ENCODE peak calls at places on chromosomes 7 and 10, in four cellular contexts. J is HL-60, Y is HCT116, X is SK-N-MC. Q is an unnamed sample.

GRCh38 chr10:68403701-68404100 is 3.4 kb downstream of the RUFY2 start:
- DNase-seq in Y (no peak), X (no peak), J (no peak), Q (no peak)

GRCh38 chr7:5382281-5383041 is 41.2 kb downstream of the TNRC18 start:
- DNase-seq in J (no peak), X (peak), Y (no peak), Q (no peak)

GRCh38 chr7:125085084-125085483 is 155.5 kb upstream of the POT1 start:
- DNase-seq in Y (no peak), J (no peak), X (no peak), Q (no peak)

GRCh38 chr10:87799860-87800259 is 18.2 kb downstream of the ATAD1 start:
- DNase-seq in Y (no peak), J (no peak), X (no peak), Q (no peak)

GRCh38 chr7:100465702-100466311 is 1.7 kb upstream of the SPACDR start:
- DNase-seq in J (no peak), Y (no peak), X (no peak), Q (no peak)

GRCh38 chr7:130144632-130145171 is 60.5 kb downstream of the TMEM209 start:
- DNase-seq in X (no peak), Y (peak), J (no peak), Q (no peak)

GRCh38 chr7:108094933-108095710 is 35.0 kb downstream of the LAMB4 start:
- DNase-seq in X (no peak), Y (no peak), J (no peak), Q (no peak)

GRCh38 chr7:25893436-25893835 is 258.6 kb upstream of the NFE2L3 start:
- DNase-seq in Y (no peak), X (no peak), J (no peak), Q (no peak)

GRCh38 chr7:2143981-2144595 is 88.7 kb downstream of the MAD1L1 start:
- DNase-seq in X (no peak), J (no peak), Y (no peak), Q (no peak)

GRCh38 chr7:101874028-101874427 is 56.6 kb downstream of the CUX1 start:
- DNase-seq in X (no peak), J (no peak), Y (no peak), Q (no peak)

GRCh38 chr10:117530791-117531190 is 11.8 kb upstream of the EMX2 start:
- DNase-seq in X (no peak), J (no peak), Y (no peak), Q (no peak)

GRCh38 chr7:108809356-108809755 is 239.7 kb downstream of the DNAJB9 start:
- DNase-seq in J (no peak), Y (no peak), X (no peak), Q (no peak)

GRCh38 chr7:112908106-112908505 is 117.9 kb upstream of the TMEM168 start:
- DNase-seq in Y (no peak), X (no peak), J (no peak), Q (no peak)

GRCh38 chr7:36441344-36442022 is 51.8 kb downstream of the ANLN start:
- DNase-seq in Y (no peak), X (no peak), J (no peak), Q (no peak)

GRCh38 chr10:124491105-124491504 is 29.5 kb downstream of the LHPP start:
- DNase-seq in X (no peak), J (no peak), Y (no peak), Q (no peak)

GRCh38 chr7:77427996-77428603 is 12.0 kb upstream of the GSAP start:
- DNase-seq in J (no peak), X (no peak), Y (no peak), Q (no peak)

GRCh38 chr10:112389147-112389822 is 15.4 kb downstream of the ACSL5 start:
- DNase-seq in Y (peak), X (no peak), J (no peak), Q (no peak)

GRCh38 chr7:114293289-114294012 is 121.2 kb upstream of the FOXP2 start:
- DNase-seq in X (peak), Y (no peak), J (peak), Q (no peak)

GRCh38 chr10:120336910-120337540 is 120.0 kb upstream of the PLPP4 start:
- DNase-seq in X (no peak), J (peak), Y (peak), Q (peak)

GRCh38 chr10:114681542-114681941 is 23.5 kb upstream of the ABLIM1 start:
- DNase-seq in X (no peak), J (no peak), Y (peak), Q (no peak)

GRCh38 chr10:97572214-97572989 is at the start of gene ANKRD2:
- DNase-seq in Y (peak), X (no peak), J (peak), Q (peak)

GRCh38 chr7:29859491-29860180 is 53.3 kb downstream of the WIPF3 start:
- DNase-seq in J (no peak), X (no peak), Y (no peak), Q (no peak)

GRCh38 chr7:21828846-21829245 is 116.9 kb downstream of the CDCA7L start:
- DNase-seq in X (no peak), J (no peak), Y (no peak), Q (no peak)

GRCh38 chr7:30974605-30975256 is 11.0 kb downstream of the GHRHR start:
- DNase-seq in J (peak), X (no peak), Y (peak), Q (peak)

GRCh38 chr10:56279270-56279669 is 81.8 kb downstream of the ZWINT start:
- DNase-seq in X (no peak), J (no peak), Y (no peak), Q (no peak)

GRCh38 chr7:159141159-159141558 is 3.5 kb downstream of the VIPR2 start:
- DNase-seq in X (no peak), Y (no peak), J (no peak), Q (no peak)

GRCh38 chr10:78740976-78741375 is 327.8 kb upstream of the ZMIZ1 start:
- DNase-seq in Y (no peak), X (no peak), J (no peak), Q (no peak)

GRCh38 chr10:78741541-78741940 is 327.2 kb upstream of the ZMIZ1 start:
- DNase-seq in X (no peak), Y (no peak), J (no peak), Q (no peak)

GRCh38 chr10:78742406-78742729 is 326.4 kb upstream of the ZMIZ1 start:
- DNase-seq in Y (no peak), J (no peak), X (no peak), Q (no peak)

GRCh38 chr10:78744521-78745090 is 324.2 kb upstream of the ZMIZ1 start:
- DNase-seq in J (no peak), X (no peak), Y (no peak), Q (no peak)

GRCh38 chr10:78742730-78743615 is 325.8 kb upstream of the ZMIZ1 start:
- DNase-seq in Y (no peak), X (no peak), J (peak), Q (no peak)
- TF ChIP-seq POLR2AphosphoS5 in Y (no peak), X (no peak), J (peak), Q (no peak)

DNA sequence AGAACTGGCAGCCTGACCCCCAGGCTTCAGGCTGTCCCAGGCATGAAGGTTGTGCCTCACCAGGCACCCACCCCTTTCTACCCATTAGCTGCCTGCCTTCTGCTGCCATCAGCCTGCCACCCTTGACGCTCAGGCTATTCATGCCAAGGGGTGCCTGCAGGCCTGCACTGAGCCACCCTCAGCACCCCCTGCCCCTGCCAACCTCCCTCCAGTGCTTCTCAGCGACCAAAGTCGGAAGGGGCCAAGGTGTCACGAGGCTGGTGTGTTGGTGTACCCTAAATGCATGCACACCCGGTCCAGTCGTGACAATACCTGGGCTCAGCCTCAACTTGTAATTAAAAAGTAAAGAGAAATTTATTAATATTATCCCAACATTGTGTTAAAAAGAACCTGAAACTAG is 422.7 kb downstream of the ARL4A start:
- DNase-seq in J (no peak), X (no peak), Y (no peak), Q (no peak)
- TF ChIP-seq POLR2AphosphoS5 in J (no peak), X (no peak), Y (no peak), Q (no peak)

DNA sequence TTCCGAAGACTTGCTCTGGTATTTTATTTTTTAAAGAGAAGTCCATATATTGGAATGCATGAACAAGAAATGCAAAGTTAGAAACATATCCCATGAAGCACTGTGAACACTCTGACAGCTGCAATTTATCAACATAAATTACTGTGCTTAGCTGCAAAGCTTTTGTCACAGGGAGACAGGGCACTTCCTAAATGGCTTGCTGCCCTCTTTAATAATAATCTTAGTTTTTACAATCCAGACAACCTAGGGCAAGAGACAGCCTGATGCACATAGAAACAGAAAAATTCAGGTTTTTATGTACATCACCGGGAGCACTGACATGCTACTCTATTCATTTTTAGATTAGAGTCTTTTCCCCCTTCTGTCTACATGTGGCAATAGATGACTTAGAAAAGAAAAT is 78.4 kb upstream of the NOBOX start:
- DNase-seq in X (no peak), Y (no peak), J (no peak), Q (no peak)
- TF ChIP-seq POLR2AphosphoS5 in X (no peak), Y (no peak), J (no peak), Q (no peak)

DNA sequence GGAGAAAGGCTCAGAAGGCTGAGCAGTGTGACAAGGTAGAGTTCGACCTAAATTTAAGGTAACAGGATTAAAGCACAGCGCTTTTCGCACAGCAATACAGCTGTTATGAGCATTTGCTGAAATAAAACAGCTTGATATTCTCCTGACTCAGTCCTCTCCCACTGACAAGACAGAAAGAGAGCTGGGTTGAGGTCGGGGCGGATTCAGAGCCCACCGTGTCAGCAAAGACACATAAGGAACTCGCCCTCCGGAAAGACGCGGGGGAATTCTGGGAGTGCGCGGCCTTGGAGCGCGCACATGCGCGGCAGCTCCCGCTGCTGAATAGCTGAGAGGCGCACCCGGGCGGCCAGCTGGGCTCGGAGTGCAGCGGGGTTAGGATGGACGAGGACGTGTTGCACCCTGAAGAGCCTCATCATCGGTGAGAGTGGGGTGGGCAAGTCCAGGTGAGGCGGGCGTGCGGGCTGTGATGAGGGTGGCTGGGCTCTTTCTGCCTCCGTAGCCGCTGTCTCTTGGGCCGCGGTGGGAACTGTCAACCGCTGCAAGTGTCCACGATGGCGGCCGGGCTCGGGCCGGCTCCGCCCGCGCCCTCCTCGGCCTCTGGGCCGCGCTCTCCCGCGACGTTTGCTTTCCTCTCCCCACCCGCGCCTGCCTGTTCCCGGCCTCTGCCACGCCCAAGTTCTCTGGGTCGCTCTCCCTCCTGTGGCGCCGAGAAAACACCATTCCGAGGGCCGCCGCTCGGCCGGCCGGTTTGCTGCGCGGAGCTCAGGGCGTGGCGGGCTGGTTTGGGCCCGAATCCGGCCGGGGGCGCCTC is 120.6 kb downstream of the LYZL1 start:
- DNase-seq in X (no peak), Y (peak), J (peak), Q (peak)
- TF ChIP-seq POLR2AphosphoS5 in X (peak), Y (peak), J (peak), Q (no peak)

GRCh38 chr10:19724287-19724686 is 91.9 kb upstream of the PLXDC2 start:
- DNase-seq in Y (no peak), X (no peak), J (no peak), Q (no peak)

GRCh38 chr10:19731560-19731959 is 84.7 kb upstream of the PLXDC2 start:
- DNase-seq in Y (no peak), X (no peak), J (no peak), Q (no peak)

GRCh38 chr10:19728376-19728775 is 87.9 kb upstream of the PLXDC2 start:
- DNase-seq in X (no peak), Y (no peak), J (no peak), Q (no peak)

GRCh38 chr10:19730848-19731247 is 85.4 kb upstream of the PLXDC2 start:
- DNase-seq in X (no peak), Y (no peak), J (no peak), Q (no peak)

DNA sequence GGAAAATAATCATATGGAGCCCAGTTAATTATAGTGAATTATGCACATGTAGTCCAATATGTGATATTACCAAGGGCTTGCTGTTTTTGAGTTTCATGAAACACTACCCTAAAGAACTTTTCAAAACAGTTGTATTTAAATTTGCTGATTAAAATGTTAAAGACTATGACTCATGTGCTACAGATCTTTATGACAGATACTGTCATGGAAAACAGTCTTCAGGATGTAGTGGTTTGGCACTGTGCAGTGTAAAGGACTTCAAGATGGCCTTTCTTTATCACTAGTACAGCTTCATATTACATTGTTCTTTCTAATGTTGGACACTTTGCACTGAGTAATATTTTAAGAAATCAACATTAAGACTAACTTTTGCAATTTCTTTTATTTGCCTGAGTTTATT is 86.2 kb upstream of the PLXDC2 start:
- DNase-seq in Y (no peak), J (no peak), X (no peak), Q (no peak)
- TF ChIP-seq POLR2AphosphoS5 in Y (no peak), J (no peak), X (no peak), Q (no peak)

DNA sequence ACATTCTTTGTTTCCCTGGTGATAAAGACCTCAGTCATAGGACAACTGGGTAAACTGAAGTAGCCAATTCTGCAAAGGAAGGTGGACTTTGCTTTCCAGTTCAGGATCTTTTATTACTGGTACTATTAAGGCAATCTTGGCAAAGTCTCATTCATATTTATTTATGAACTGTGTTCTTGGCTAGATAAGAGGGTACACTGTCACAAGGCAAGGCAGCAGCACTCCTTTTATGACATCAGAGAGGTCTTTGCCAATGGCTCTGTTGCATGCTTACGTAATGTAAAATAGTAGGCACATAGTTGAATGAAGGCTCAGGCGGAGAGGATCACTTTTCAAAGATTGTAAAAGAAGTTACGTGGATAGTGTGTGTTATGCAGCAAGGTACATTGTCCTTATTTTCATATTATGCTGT is 63.7 kb upstream of the PDK4 start:
- DNase-seq in J (no peak), Y (no peak), X (no peak), Q (no peak)
- TF ChIP-seq POLR2AphosphoS5 in J (no peak), Y (no peak), X (no peak), Q (no peak)